ENCODE peak calls at places on chromosomes 2 and 18, in six cellular contexts. V is GM12878, L is GM23338, O is hepatocyte, F is neural progenitor cell, W is keratinocyte. P is an unnamed sample.

GRCh38 chr2:1793868-1794445 is 49.6 kb upstream of the PXDN start:
- DNase-seq in V (no peak), L (no peak), O (no peak), F (no peak), W (no peak), P (no peak)

GRCh38 chr2:200862532-200863000 is 1.9 kb downstream of the CLK1 start:
- DNase-seq in V (peak; percentile 40), L (peak; percentile 39), O (peak; percentile 68), F (peak; percentile 9), W (no peak), P (peak; percentile 47)

GRCh38 chr2:8412586-8412985 is 269.3 kb upstream of the ID2 start:
- DNase-seq in V (no peak), L (peak; percentile 5), O (peak; percentile 33), F (peak; percentile 46), W (no peak), P (no peak)

GRCh38 chr2:28333606-28334526 is 58.8 kb upstream of the FOSL2 start:
- DNase-seq in V (no peak), L (no peak), O (no peak), F (no peak), W (no peak), P (no peak)

GRCh38 chr2:200781626-200782025 is 30.1 kb upstream of the BZW1 start:
- DNase-seq in V (no peak), L (no peak), O (no peak), F (no peak), W (no peak), P (peak; percentile 41)

GRCh38 chr2:39524756-39525635 is 87.9 kb upstream of the MAP4K3 start:
- DNase-seq in V (no peak), L (no peak), O (no peak), F (no peak), W (no peak), P (no peak)

GRCh38 chr18:25724121-25724520 is 366.3 kb downstream of the SS18 start:
- DNase-seq in V (no peak), L (no peak), O (no peak), F (no peak), W (no peak), P (no peak)

GRCh38 chr2:65453916-65454315 is 21.5 kb upstream of the SPRED2 start:
- DNase-seq in V (no peak), L (no peak), O (no peak), F (no peak), W (peak; percentile 58), P (peak; percentile 98)

GRCh38 chr18:12408247-12408869 is 629 bp downstream of the PRELID3A start:
- DNase-seq in V (no peak), L (no peak), O (no peak), F (no peak), W (no peak), P (no peak)

GRCh38 chr2:85743304-85743978 is 10.3 kb upstream of the ATOH8 start:
- DNase-seq in V (no peak), L (no peak), O (peak; percentile 45), F (no peak), W (no peak), P (no peak)

GRCh38 chr18:26747131-26747475 is 118.4 kb downstream of the AQP4 start:
- DNase-seq in V (no peak), L (no peak), O (no peak), F (no peak), W (no peak), P (no peak)

GRCh38 chr18:13259701-13260100 is 41.1 kb downstream of the LDLRAD4 start:
- DNase-seq in V (no peak), L (no peak), O (no peak), F (no peak), W (no peak), P (no peak)

GRCh38 chr2:214740867-214741266 is 68.6 kb downstream of the BARD1 start:
- DNase-seq in V (no peak), L (no peak), O (no peak), F (no peak), W (no peak), P (no peak)

GRCh38 chr2:181309161-181309560 is 148.0 kb upstream of the ITGA4 start:
- DNase-seq in V (no peak), L (no peak), O (no peak), F (no peak), W (no peak), P (no peak)

GRCh38 chr2:13818002-13818401 is 814.5 kb upstream of the LRATD1 start:
- DNase-seq in V (no peak), L (no peak), O (no peak), F (no peak), W (no peak), P (peak; percentile 6)

GRCh38 chr2:62785216-62785615 is 79.7 kb downstream of the EHBP1 start:
- DNase-seq in V (no peak), L (no peak), O (no peak), F (no peak), W (no peak), P (no peak)

GRCh38 chr18:63126134-63127067 is 193.2 kb downstream of the BCL2 start:
- DNase-seq in V (no peak), L (no peak), O (no peak), F (no peak), W (no peak), P (peak; percentile 75)

GRCh38 chr18:75238100-75238499 is 27.5 kb downstream of the TSHZ1 start:
- DNase-seq in V (no peak), L (no peak), O (no peak), F (no peak), W (no peak), P (no peak)

GRCh38 chr2:13581471-13581870 is 864.7 kb downstream of the TRIB2 start:
- DNase-seq in V (no peak), L (peak; percentile 57), O (no peak), F (peak; percentile 4), W (no peak), P (peak; percentile 36)

GRCh38 chr2:144759746-144760145 is 239.8 kb upstream of the ZEB2 start:
- DNase-seq in V (no peak), L (no peak), O (no peak), F (no peak), W (no peak), P (no peak)

GRCh38 chr18:49768051-49768391 is 45.3 kb downstream of the ACAA2 start:
- DNase-seq in V (no peak), L (peak; percentile 93), O (peak; percentile 80), F (peak; percentile 80), W (peak; percentile 53), P (peak; percentile 78)

GRCh38 chr18:72119082-72119481 is 425.1 kb downstream of the CBLN2 start:
- DNase-seq in V (no peak), L (no peak), O (no peak), F (no peak), W (no peak), P (no peak)

GRCh38 chr2:158740591-158740990 is 54.5 kb upstream of the DAPL1 start:
- DNase-seq in V (no peak), L (no peak), O (no peak), F (no peak), W (no peak), P (no peak)

GRCh38 chr2:168849610-168850009 is 40.6 kb downstream of the SPC25 start:
- DNase-seq in V (no peak), L (peak; percentile 63), O (peak; percentile 61), F (peak; percentile 43), W (no peak), P (no peak)

GRCh38 chr2:128596453-128597430 is 278.1 kb upstream of the HS6ST1 start:
- DNase-seq in V (no peak), L (no peak), O (no peak), F (no peak), W (no peak), P (no peak)

GRCh38 chr2:191249131-191249813 is 4.1 kb downstream of the MYO1B start:
- DNase-seq in V (no peak), L (no peak), O (no peak), F (no peak), W (no peak), P (no peak)

GRCh38 chr2:191252699-191253098 is 7.5 kb downstream of the MYO1B start:
- DNase-seq in V (no peak), L (no peak), O (no peak), F (no peak), W (no peak), P (no peak)

GRCh38 chr2:191250400-191250799 is 5.2 kb downstream of the MYO1B start:
- DNase-seq in V (no peak), L (no peak), O (no peak), F (no peak), W (no peak), P (no peak)

GRCh38 chr2:191247381-191248057 is 2.3 kb downstream of the MYO1B start:
- DNase-seq in V (no peak), L (peak; percentile 21), O (peak; percentile 84), F (no peak), W (peak; percentile 71), P (peak; percentile 75)

DNA sequence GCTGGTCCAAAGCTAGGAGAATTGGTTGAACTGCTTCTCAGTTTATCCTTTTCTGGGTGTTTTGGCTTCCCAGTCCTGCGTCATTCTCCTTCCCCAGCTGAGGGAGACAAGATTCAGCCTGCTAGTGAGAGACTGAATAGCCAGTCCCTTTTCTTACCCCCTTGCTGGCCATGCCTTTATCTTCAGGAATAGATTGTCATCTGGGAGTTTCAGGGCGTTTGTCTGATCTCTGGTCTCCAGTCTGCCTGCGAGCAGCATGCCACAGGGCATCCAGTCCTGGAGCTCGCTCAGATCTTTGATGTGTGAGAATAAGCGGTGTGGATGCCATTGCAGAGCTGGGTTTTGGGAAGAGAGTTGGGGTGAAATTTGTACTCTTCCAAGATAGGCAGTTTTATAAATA is 5.8 kb downstream of the MYO1B start:
- DNase-seq in V (no peak), L (no peak), O (no peak), F (peak; percentile 38), W (no peak), P (no peak)
- H3K79me2 ChIP-seq in V (no peaks in the 10 kb centered on the region), L (peaks cover 99% of the 10 kb centered on the region), O (peaks cover 92% of the 10 kb centered on the region), F (peaks cover 100% of the 10 kb centered on the region), W (peaks cover 100% of the 10 kb centered on the region), P (peaks cover 24% of the 10 kb centered on the region)

DNA sequence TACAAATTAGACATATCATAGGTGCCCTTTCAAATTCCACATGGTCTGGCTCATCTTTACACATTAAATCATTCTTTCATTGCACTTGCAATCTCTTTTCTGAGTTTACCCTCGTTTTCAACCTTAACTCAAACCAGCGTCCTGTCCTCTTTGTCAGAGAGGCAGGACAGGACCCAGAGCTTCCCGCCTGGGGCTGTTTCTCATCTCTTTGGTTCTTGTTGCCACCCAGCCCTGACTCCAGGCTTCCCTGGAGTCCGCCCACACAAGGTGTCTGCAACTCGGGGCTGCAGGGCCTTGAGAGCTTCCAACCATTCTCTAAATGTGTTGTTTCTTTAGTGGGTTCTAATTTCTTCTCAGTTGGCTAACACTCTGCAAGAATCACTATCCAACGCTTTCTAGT is 24.4 kb downstream of the RBMS1 start:
- DNase-seq in V (no peak), L (no peak), O (peak; percentile 19), F (no peak), W (no peak), P (peak; percentile 68)
- H3K79me2 ChIP-seq in V (no peaks in the 10 kb centered on the region), L (peaks cover 95% of the 10 kb centered on the region), O (peaks cover 93% of the 10 kb centered on the region), F (peaks cover 56% of the 10 kb centered on the region), W (peaks cover 77% of the 10 kb centered on the region), P (peaks cover 6% of the 10 kb centered on the region)

DNA sequence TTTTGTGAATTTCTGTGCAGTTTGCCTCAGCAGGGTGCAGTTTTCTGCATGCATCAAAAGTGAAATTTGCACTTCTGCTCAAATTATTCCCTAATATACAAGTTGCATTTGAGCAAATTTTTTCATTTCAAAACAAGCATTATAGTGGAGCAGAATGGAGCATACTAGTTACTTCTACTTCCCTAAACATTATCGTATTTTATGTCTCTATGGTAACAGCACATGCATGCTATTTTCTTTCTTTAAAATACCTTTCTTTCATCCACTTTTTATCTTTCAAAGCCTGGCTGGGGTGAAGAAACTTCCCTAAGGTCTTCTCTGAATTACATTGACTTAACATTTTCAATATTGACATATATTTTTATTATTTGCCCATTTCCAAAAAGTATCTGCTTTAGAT is 11.2 kb downstream of the RHBDD1 start:
- DNase-seq in V (no peak), L (no peak), O (no peak), F (no peak), W (no peak), P (no peak)
- H3K79me2 ChIP-seq in V (peaks cover 24% of the 10 kb centered on the region), L (peaks cover 19% of the 10 kb centered on the region), O (peaks cover 29% of the 10 kb centered on the region), F (no peaks in the 10 kb centered on the region), W (no peaks in the 10 kb centered on the region), P (no peaks in the 10 kb centered on the region)

GRCh38 chr2:42486145-42486906 is 7.5 kb downstream of the KCNG3 start:
- DNase-seq in V (no peak), L (no peak), O (no peak), F (no peak), W (no peak), P (no peak)
- H3K79me2 ChIP-seq in V (no peaks in the 10 kb centered on the region), L (peaks cover 100% of the 10 kb centered on the region), O (no peaks in the 10 kb centered on the region), F (peaks cover 70% of the 10 kb centered on the region), W (no peaks in the 10 kb centered on the region), P (no peaks in the 10 kb centered on the region)